ENCODE peak calls at places on chromosomes 4 and X, in five cellular contexts. One of them, this sample, is unnamed.

GRCh38 chr4:145531193-145531592 is 49.5 kb downstream of the SMAD1 start:
- DNase-seq in upper lobe of right lung: no peak
- DNase-seq in prostate gland: no peak
- DNase-seq in suprapubic skin: no peak
- DNase-seq in nephron progenitor cell: no peak
- DNase-seq in this sample: no peak

GRCh38 chr4:150078996-150079581 is 844 bp downstream of the DCLK2 start:
- DNase-seq in upper lobe of right lung: peak; percentile 67
- DNase-seq in prostate gland: peak; percentile 6
- DNase-seq in suprapubic skin: peak; percentile 68
- DNase-seq in nephron progenitor cell: peak; percentile 42
- DNase-seq in this sample: peak; percentile 92

GRCh38 chr4:160110891-160111290 is 1008.0 kb downstream of the RAPGEF2 start:
- DNase-seq in upper lobe of right lung: no peak
- DNase-seq in prostate gland: no peak
- DNase-seq in suprapubic skin: no peak
- DNase-seq in nephron progenitor cell: no peak
- DNase-seq in this sample: no peak

GRCh38 chr4:150874386-150875226 is 140.5 kb downstream of the LRBA start:
- DNase-seq in upper lobe of right lung: no peak
- DNase-seq in prostate gland: no peak
- DNase-seq in suprapubic skin: no peak
- DNase-seq in nephron progenitor cell: no peak
- DNase-seq in this sample: no peak

GRCh38 chr4:90540536-90540935 is 413.3 kb downstream of the CCSER1 start:
- DNase-seq in upper lobe of right lung: no peak
- DNase-seq in prostate gland: no peak
- DNase-seq in suprapubic skin: no peak
- DNase-seq in nephron progenitor cell: no peak
- DNase-seq in this sample: no peak

GRCh38 chr4:168707205-168707604 is 210.4 kb downstream of the PALLD start:
- DNase-seq in upper lobe of right lung: no peak
- DNase-seq in prostate gland: no peak
- DNase-seq in suprapubic skin: no peak
- DNase-seq in nephron progenitor cell: no peak
- DNase-seq in this sample: no peak

GRCh38 chr4:61921890-61922289 is 721.8 kb downstream of the ADGRL3 start:
- DNase-seq in upper lobe of right lung: no peak
- DNase-seq in prostate gland: no peak
- DNase-seq in suprapubic skin: no peak
- DNase-seq in nephron progenitor cell: no peak
- DNase-seq in this sample: no peak

GRCh38 chr4:163077611-163078010 is 89.1 kb downstream of the NAF1 start:
- DNase-seq in upper lobe of right lung: no peak
- DNase-seq in prostate gland: no peak
- DNase-seq in suprapubic skin: no peak
- DNase-seq in nephron progenitor cell: no peak
- DNase-seq in this sample: no peak

GRCh38 chr4:124192544-124192943 is 520.0 kb downstream of the ANKRD50 start:
- DNase-seq in upper lobe of right lung: no peak
- DNase-seq in prostate gland: no peak
- DNase-seq in suprapubic skin: no peak
- DNase-seq in nephron progenitor cell: no peak
- DNase-seq in this sample: no peak

GRCh38 chrX:113369056-113369455 is 528.4 kb upstream of the AMOT start:
- DNase-seq in upper lobe of right lung: no peak
- DNase-seq in prostate gland: no peak
- DNase-seq in suprapubic skin: no peak
- DNase-seq in nephron progenitor cell: no peak
- DNase-seq in this sample: no peak

GRCh38 chrX:107669276-107669675 is 41.0 kb downstream of the PRPS1 start:
- DNase-seq in upper lobe of right lung: no peak
- DNase-seq in prostate gland: no peak
- DNase-seq in suprapubic skin: no peak
- DNase-seq in nephron progenitor cell: no peak
- DNase-seq in this sample: no peak

GRCh38 chrX:40171513-40172168 is 73.9 kb upstream of the BCOR start:
- DNase-seq in upper lobe of right lung: peak; percentile 67
- DNase-seq in prostate gland: no peak
- DNase-seq in suprapubic skin: peak; percentile 64
- DNase-seq in nephron progenitor cell: peak; percentile 53
- DNase-seq in this sample: peak; percentile 91

GRCh38 chr4:147571021-147571770 is 46.0 kb upstream of the TMEM184C start:
- DNase-seq in upper lobe of right lung: no peak
- DNase-seq in prostate gland: no peak
- DNase-seq in suprapubic skin: no peak
- DNase-seq in nephron progenitor cell: no peak
- DNase-seq in this sample: no peak

GRCh38 chr4:41599192-41599786 is 61.3 kb downstream of the LIMCH1 start:
- DNase-seq in upper lobe of right lung: no peak
- DNase-seq in prostate gland: no peak
- DNase-seq in suprapubic skin: no peak
- DNase-seq in nephron progenitor cell: no peak
- DNase-seq in this sample: no peak

GRCh38 chr4:39636786-39637185 is 1.9 kb downstream of the SMIM14 start:
- DNase-seq in upper lobe of right lung: no peak
- DNase-seq in prostate gland: no peak
- DNase-seq in suprapubic skin: no peak
- DNase-seq in nephron progenitor cell: no peak
- DNase-seq in this sample: no peak

GRCh38 chr4:184937745-184938144 is 80.5 kb upstream of the HELT start:
- DNase-seq in upper lobe of right lung: no peak
- DNase-seq in prostate gland: peak; percentile 49
- DNase-seq in suprapubic skin: no peak
- DNase-seq in nephron progenitor cell: no peak
- DNase-seq in this sample: peak; percentile 43

GRCh38 chrX:103503163-103503852 is 16.0 kb downstream of the RAB40A start:
- DNase-seq in upper lobe of right lung: no peak
- DNase-seq in prostate gland: no peak
- DNase-seq in suprapubic skin: no peak
- DNase-seq in nephron progenitor cell: no peak
- DNase-seq in this sample: no peak

GRCh38 chr4:119207051-119207450 is 5.5 kb upstream of the USP53 start:
- DNase-seq in upper lobe of right lung: no peak
- DNase-seq in prostate gland: no peak
- DNase-seq in suprapubic skin: no peak
- DNase-seq in nephron progenitor cell: no peak
- DNase-seq in this sample: no peak

GRCh38 chr4:68257719-68258118 is 12.2 kb upstream of the TMPRSS11B start:
- DNase-seq in upper lobe of right lung: no peak
- DNase-seq in prostate gland: no peak
- DNase-seq in suprapubic skin: no peak
- DNase-seq in nephron progenitor cell: no peak
- DNase-seq in this sample: no peak

GRCh38 chr4:39834269-39834668 is 136.3 kb downstream of the UBE2K start:
- DNase-seq in upper lobe of right lung: no peak
- DNase-seq in prostate gland: no peak
- DNase-seq in suprapubic skin: no peak
- DNase-seq in nephron progenitor cell: no peak
- DNase-seq in this sample: no peak

GRCh38 chr4:112523008-112523440 is 7.0 kb upstream of the NEUROG2 start:
- DNase-seq in upper lobe of right lung: no peak
- DNase-seq in prostate gland: no peak
- DNase-seq in suprapubic skin: no peak
- DNase-seq in nephron progenitor cell: peak; percentile 67
- DNase-seq in this sample: no peak

GRCh38 chr4:133969202-133969873 is 232.3 kb downstream of the PABPC4L start:
- DNase-seq in upper lobe of right lung: no peak
- DNase-seq in prostate gland: no peak
- DNase-seq in suprapubic skin: no peak
- DNase-seq in nephron progenitor cell: no peak
- DNase-seq in this sample: no peak

GRCh38 chrX:112820364-112821308 is 20.0 kb downstream of the AMOT start:
- DNase-seq in upper lobe of right lung: no peak
- DNase-seq in prostate gland: no peak
- DNase-seq in suprapubic skin: no peak
- DNase-seq in nephron progenitor cell: no peak
- DNase-seq in this sample: no peak

GRCh38 chr4:6162885-6163284 is 37.5 kb downstream of the JAKMIP1 start:
- DNase-seq in upper lobe of right lung: no peak
- DNase-seq in prostate gland: no peak
- DNase-seq in suprapubic skin: no peak
- DNase-seq in nephron progenitor cell: no peak
- DNase-seq in this sample: no peak

GRCh38 chrX:66717926-66718325 is 79.0 kb upstream of the EDA2R start:
- DNase-seq in upper lobe of right lung: no peak
- DNase-seq in prostate gland: no peak
- DNase-seq in suprapubic skin: no peak
- DNase-seq in nephron progenitor cell: no peak
- DNase-seq in this sample: no peak

GRCh38 chr4:131526686-131527085 is 1622.4 kb upstream of the PCDH10 start:
- DNase-seq in upper lobe of right lung: no peak
- DNase-seq in prostate gland: no peak
- DNase-seq in suprapubic skin: no peak
- DNase-seq in nephron progenitor cell: no peak
- DNase-seq in this sample: no peak

GRCh38 chr4:189802884-189803283 is 137.8 kb upstream of the FRG1 start:
- DNase-seq in upper lobe of right lung: no peak
- DNase-seq in prostate gland: no peak
- DNase-seq in suprapubic skin: no peak
- DNase-seq in nephron progenitor cell: no peak
- DNase-seq in this sample: no peak
- TF ChIP-seq CTCF in upper lobe of right lung: no peak
- TF ChIP-seq CTCF in prostate gland: no peak
- TF ChIP-seq CTCF in suprapubic skin: no peak
- TF ChIP-seq CTCF in nephron progenitor cell: no peak
- TF ChIP-seq CTCF in this sample: peak; percentile 17

GRCh38 chr4:118014831-118015230 is 19.5 kb upstream of the NDST3 start:
- DNase-seq in upper lobe of right lung: no peak
- DNase-seq in prostate gland: no peak
- DNase-seq in suprapubic skin: no peak
- DNase-seq in nephron progenitor cell: no peak
- DNase-seq in this sample: no peak

GRCh38 chr4:118012142-118012541 is 22.1 kb upstream of the NDST3 start:
- DNase-seq in upper lobe of right lung: no peak
- DNase-seq in prostate gland: no peak
- DNase-seq in suprapubic skin: no peak
- DNase-seq in nephron progenitor cell: no peak
- DNase-seq in this sample: no peak
- TF ChIP-seq CTCF in upper lobe of right lung: no peak
- TF ChIP-seq CTCF in prostate gland: no peak
- TF ChIP-seq CTCF in suprapubic skin: no peak
- TF ChIP-seq CTCF in nephron progenitor cell: no peak
- TF ChIP-seq CTCF in this sample: peak; percentile 33

DNA sequence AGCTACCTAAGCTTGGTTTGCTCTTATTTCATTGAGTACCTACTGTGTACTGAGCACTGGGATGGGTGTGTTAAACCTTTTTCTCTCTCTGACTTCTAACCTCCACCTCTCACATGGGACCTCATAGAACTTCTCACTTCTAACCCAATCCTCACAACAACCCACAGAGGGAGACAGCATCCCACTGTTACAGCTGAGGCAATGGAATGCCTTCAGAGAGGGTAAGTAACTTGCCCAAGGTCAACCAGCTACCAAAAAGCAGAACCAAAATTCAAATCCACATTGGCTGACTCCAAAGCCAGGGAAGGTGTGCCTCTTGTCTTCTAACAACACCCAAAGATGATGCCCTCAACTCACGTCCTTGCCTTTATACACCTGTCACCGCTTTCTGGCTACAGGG is 5.4 kb downstream of the SEL1L3 start:
- DNase-seq in upper lobe of right lung: no peak
- DNase-seq in prostate gland: no peak
- DNase-seq in suprapubic skin: no peak
- DNase-seq in nephron progenitor cell: no peak
- DNase-seq in this sample: no peak
- TF ChIP-seq CTCF in upper lobe of right lung: no peak
- TF ChIP-seq CTCF in prostate gland: no peak
- TF ChIP-seq CTCF in suprapubic skin: no peak
- TF ChIP-seq CTCF in nephron progenitor cell: no peak
- TF ChIP-seq CTCF in this sample: no peak

GRCh38 chr4:1376841-1377605 is 29.2 kb downstream of the NKX1-1 start:
- DNase-seq in upper lobe of right lung: peak; percentile 56
- DNase-seq in prostate gland: no peak
- DNase-seq in suprapubic skin: peak; percentile 56
- DNase-seq in nephron progenitor cell: no peak
- DNase-seq in this sample: peak; percentile 90
- TF ChIP-seq CTCF in upper lobe of right lung: no peak
- TF ChIP-seq CTCF in prostate gland: no peak
- TF ChIP-seq CTCF in suprapubic skin: no peak
- TF ChIP-seq CTCF in nephron progenitor cell: no peak
- TF ChIP-seq CTCF in this sample: no peak

DNA sequence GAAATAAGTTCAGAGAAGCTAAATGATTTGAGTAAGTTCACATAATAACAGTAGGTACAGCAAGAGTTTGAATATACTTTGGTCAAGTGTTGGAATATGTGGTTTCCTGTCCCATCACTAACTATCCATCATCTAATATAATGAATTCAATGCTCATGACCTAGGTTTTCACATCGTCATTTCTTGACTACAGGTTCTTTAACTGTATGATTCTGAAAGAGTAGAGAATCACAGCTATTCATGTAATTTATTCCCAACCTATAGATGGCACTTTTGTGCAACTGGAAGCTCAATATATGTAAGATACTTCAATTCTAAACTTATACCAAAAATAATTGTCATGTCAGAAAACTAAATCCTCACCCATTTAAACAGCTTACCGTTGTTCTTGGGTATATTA is 53.1 kb downstream of the TIGD2 start:
- DNase-seq in upper lobe of right lung: no peak
- DNase-seq in prostate gland: no peak
- DNase-seq in suprapubic skin: no peak
- DNase-seq in nephron progenitor cell: no peak
- DNase-seq in this sample: no peak
- TF ChIP-seq CTCF in upper lobe of right lung: no peak
- TF ChIP-seq CTCF in prostate gland: no peak
- TF ChIP-seq CTCF in suprapubic skin: no peak
- TF ChIP-seq CTCF in nephron progenitor cell: no peak
- TF ChIP-seq CTCF in this sample: peak; percentile 68

GRCh38 chrX:134144231-134144630 is 92.8 kb upstream of the CCDC160 start:
- DNase-seq in upper lobe of right lung: no peak
- DNase-seq in prostate gland: no peak
- DNase-seq in suprapubic skin: no peak
- DNase-seq in nephron progenitor cell: no peak
- DNase-seq in this sample: no peak
- TF ChIP-seq CTCF in upper lobe of right lung: peak; percentile 27
- TF ChIP-seq CTCF in prostate gland: peak; percentile 26
- TF ChIP-seq CTCF in suprapubic skin: no peak
- TF ChIP-seq CTCF in nephron progenitor cell: peak; percentile 44
- TF ChIP-seq CTCF in this sample: peak; percentile 86

DNA sequence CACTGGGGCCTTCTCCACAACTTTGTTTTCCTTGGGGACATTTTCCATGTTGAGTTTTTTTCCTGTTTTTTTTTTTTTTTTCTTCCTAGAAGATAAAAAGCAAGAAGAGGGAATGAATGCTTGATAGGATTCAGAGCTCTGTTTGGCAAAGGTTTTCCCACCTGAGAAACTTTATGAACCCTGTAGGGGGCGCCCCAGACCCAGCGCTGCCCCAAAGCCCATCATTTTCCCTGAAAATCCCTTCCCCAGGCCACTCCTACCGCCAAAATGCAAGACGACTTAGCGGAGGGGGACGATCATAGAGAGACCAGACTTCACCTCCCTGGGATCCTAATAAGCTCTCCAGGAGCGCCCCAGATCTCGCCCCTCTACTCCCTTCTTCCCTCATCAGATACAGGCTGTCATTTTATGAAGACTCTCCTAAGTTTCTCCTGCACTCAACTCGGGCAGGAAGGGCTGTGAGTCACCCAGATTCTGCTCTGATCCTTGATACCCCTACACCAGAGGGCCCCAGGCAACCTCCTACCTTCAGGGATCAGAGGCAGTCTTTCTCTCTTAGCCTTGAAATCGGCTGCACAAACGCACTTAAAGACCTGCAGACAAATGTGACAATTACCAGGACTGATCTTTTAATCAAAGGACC is 1.4 kb downstream of the BEX5 start:
- DNase-seq in upper lobe of right lung: no peak
- DNase-seq in prostate gland: peak; percentile 3
- DNase-seq in suprapubic skin: no peak
- DNase-seq in nephron progenitor cell: peak; percentile 48
- DNase-seq in this sample: no peak
- TF ChIP-seq CTCF in upper lobe of right lung: peak; percentile 29
- TF ChIP-seq CTCF in prostate gland: peak; percentile 20
- TF ChIP-seq CTCF in suprapubic skin: no peak
- TF ChIP-seq CTCF in nephron progenitor cell: peak; percentile 25
- TF ChIP-seq CTCF in this sample: peak; percentile 21

This sample was measured in chondrocyte.